ENCODE peak calls at places on chromosomes 16 and 17, in four cellular contexts. Q is GM12891, D is K562, F is GM12878. T is an unnamed sample.

GRCh38 chr17:76816590-76817135 is 51.5 kb upstream of the MGAT5B start:
- DNase-seq in Q (peak; percentile 46), F (no peak), D (peak; percentile 72), T (peak; percentile 17)

GRCh38 chr17:63848834-63849689 is 6.6 kb upstream of the SMARCD2 start:
- DNase-seq in D (peak; percentile 92), Q (peak; percentile 97), F (peak; percentile 72), T (peak; percentile 97)

GRCh38 chr17:44956076-44956475 is 8.5 kb upstream of the KIF18B start:
- DNase-seq in Q (no peak), D (no peak), F (no peak), T (no peak)

GRCh38 chr16:3467920-3468319 is 24.4 kb downstream of the NAA60 start:
- DNase-seq in D (no peak), Q (no peak), F (no peak), T (no peak)

GRCh38 chr17:68489919-68490318 is 22.3 kb upstream of the PRKAR1A start:
- DNase-seq in D (no peak), Q (no peak), F (no peak), T (no peak)

GRCh38 chr16:1093284-1094123 is 2.5 kb downstream of the C1QTNF8 start:
- DNase-seq in D (peak; percentile 74), Q (no peak), F (no peak), T (no peak)

GRCh38 chr17:2905269-2905668 is 109.0 kb downstream of the RAP1GAP2 start:
- DNase-seq in F (no peak), Q (no peak), D (no peak), T (no peak)

GRCh38 chr17:2749784-2750181 is 331 bp upstream of the CCDC92B start:
- DNase-seq in D (peak; percentile 84), Q (peak; percentile 94), F (peak; percentile 4), T (peak; percentile 31)

GRCh38 chr16:65071371-65072311 is 50.2 kb downstream of the CDH11 start:
- DNase-seq in Q (no peak), F (no peak), D (no peak), T (no peak)

GRCh38 chr16:65069766-65070165 is 52.1 kb downstream of the CDH11 start:
- DNase-seq in D (no peak), Q (no peak), F (no peak), T (no peak)

GRCh38 chr16:65068151-65068740 is 53.6 kb downstream of the CDH11 start:
- DNase-seq in D (no peak), F (no peak), Q (no peak), T (no peak)

GRCh38 chr16:65069090-65069489 is 52.8 kb downstream of the CDH11 start:
- DNase-seq in D (no peak), F (no peak), Q (no peak), T (no peak)

DNA sequence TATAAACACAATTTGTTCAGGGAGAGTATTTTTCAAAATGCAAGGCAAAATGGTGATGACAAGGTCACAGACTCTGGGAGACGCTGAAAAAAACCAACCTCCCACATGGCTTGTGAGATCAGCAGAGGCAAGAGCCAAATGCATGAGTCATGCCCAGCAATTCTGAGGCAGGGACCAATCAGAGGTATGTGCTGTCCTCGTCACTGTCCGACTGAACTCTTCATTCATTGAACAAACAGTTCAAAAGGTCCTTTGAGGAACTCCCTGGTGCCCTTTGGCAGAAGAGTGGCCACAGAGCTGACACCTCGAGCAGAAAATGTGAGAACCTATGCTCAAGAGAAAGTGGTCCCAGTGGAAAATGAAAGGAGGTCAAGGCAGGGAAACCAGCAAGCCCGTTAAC is 51.0 kb downstream of the CDH11 start:
- DNase-seq in D (no peak), Q (no peak), F (no peak), T (no peak)
- TF ChIP-seq POLR2AphosphoS5 in D (no peak), Q (no peak), F (no peak), T (no peak)

GRCh38 chr17:78963378-78963777 is 16.3 kb downstream of the LGALS3BP start:
- DNase-seq in D (no peak), F (no peak), Q (no peak), T (no peak)

GRCh38 chr17:78961571-78961970 is 18.2 kb downstream of the LGALS3BP start:
- DNase-seq in D (no peak), F (no peak), Q (no peak), T (no peak)

GRCh38 chr17:78959803-78960202 is 19.9 kb downstream of the LGALS3BP start:
- DNase-seq in Q (no peak), D (no peak), F (no peak), T (no peak)

GRCh38 chr17:78960945-78961344 is 18.8 kb downstream of the LGALS3BP start:
- DNase-seq in F (no peak), D (no peak), Q (no peak), T (no peak)

GRCh38 chr17:78962345-78962983 is 17.3 kb downstream of the LGALS3BP start:
- DNase-seq in F (no peak), Q (no peak), D (no peak), T (no peak)
- TF ChIP-seq SPI1 in F (no peak), Q (no peak), D (no peak), T (no peak)

GRCh38 chr16:58197314-58198012 is 443 bp downstream of the CSNK2A2 start:
- DNase-seq in D (peak; percentile 70), F (no peak), Q (peak; percentile 25), T (no peak)

GRCh38 chr16:58200398-58200797 is 2.5 kb upstream of the CSNK2A2 start:
- DNase-seq in Q (no peak), F (no peak), D (no peak), T (no peak)

GRCh38 chr16:58198739-58199411 is 969 bp upstream of the CSNK2A2 start:
- DNase-seq in D (no peak), F (no peak), Q (no peak), T (no peak)

GRCh38 chr16:58196898-58197313 is 1.0 kb downstream of the CSNK2A2 start:
- DNase-seq in D (no peak), F (no peak), Q (no peak), T (no peak)

GRCh38 chr16:58198022-58198683 is at the start of gene CSNK2A2:
- DNase-seq in Q (peak; percentile 93), D (peak; percentile 96), F (no peak), T (peak; percentile 53)
- TF ChIP-seq POLR2AphosphoS5 in Q (no peak), D (peak; percentile 40), F (no peak), T (no peak)

GRCh38 chr16:25051446-25052160 is 36.4 kb upstream of the ARHGAP17 start:
- DNase-seq in F (no peak), Q (no peak), D (no peak), T (no peak)
- TF ChIP-seq SPI1 in F (peak; percentile 73), Q (peak; percentile 72), D (no peak), T (no peak)

GRCh38 chr17:39738568-39738901 is 797 bp downstream of the GRB7 start:
- DNase-seq in D (no peak), Q (peak; percentile 70), F (no peak), T (no peak)
- TF ChIP-seq POLR2AphosphoS5 in D (no peak), Q (no peak), F (no peak), T (no peak)

GRCh38 chr17:16989953-16990860 is 18.3 kb upstream of the TNFRSF13B start:
- DNase-seq in Q (no peak), D (no peak), F (no peak), T (no peak)
- TF ChIP-seq SPI1 in Q (no peak), D (no peak), F (no peak), T (no peak)

DNA sequence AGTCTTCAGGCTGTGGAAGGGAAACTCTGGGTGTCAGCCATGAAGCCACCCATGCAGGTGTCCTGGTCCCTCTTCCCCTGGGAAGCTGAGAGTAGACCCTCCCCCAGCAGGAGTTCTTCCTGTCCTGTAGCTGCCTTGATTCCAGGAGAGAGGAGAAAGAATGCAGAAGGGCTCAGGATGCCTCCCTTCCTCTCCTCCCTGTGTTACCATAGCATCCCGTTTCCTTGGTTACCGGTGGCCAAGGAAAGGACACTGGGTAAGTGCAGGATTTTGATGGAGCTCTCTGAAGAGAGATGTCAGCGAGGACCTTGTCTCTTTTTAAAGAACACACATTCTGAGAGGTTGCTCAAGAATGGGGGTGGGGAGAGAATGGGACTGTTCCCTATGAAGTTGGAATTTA is 304.1 kb upstream of the N4BP1 start:
- DNase-seq in D (no peak), F (no peak), Q (no peak), T (no peak)
- TF ChIP-seq POLR2AphosphoS5 in D (no peak), F (no peak), Q (no peak), T (no peak)

GRCh38 chr16:49663081-49664057 is 192.5 kb downstream of the ZNF423 start:
- DNase-seq in F (no peak), Q (no peak), D (no peak), T (no peak)
- TF ChIP-seq SPI1 in F (no peak), Q (no peak), D (no peak), T (no peak)